ENCODE peak calls at places on chromosomes 16 and 17, in four cellular contexts. X is adrenal gland, Z is HepG2, A is sigmoid colon. M is an unnamed sample.

GRCh38 chr16:11909653-11910551 is 5.9 kb downstream of the GSPT1 start:
- DNase-seq in X (no peak), Z (no peak), A (no peak), M (no peak)

GRCh38 chr16:16938009-16938408 is 532.8 kb downstream of the XYLT1 start:
- DNase-seq in X (no peak), Z (no peak), A (no peak), M (no peak)

GRCh38 chr16:66204761-66205160 is 161.7 kb upstream of the CDH5 start:
- DNase-seq in X (no peak), Z (no peak), A (no peak), M (no peak)

GRCh38 chr16:57729182-57729484 is 6.4 kb upstream of the KATNB1 start:
- DNase-seq in X (no peak), Z (no peak), A (no peak), M (no peak)

GRCh38 chr17:57051886-57052342 is 33.1 kb upstream of the AKAP1 start:
- DNase-seq in X (no peak), Z (no peak), A (peak; percentile 68), M (no peak)

GRCh38 chr16:35598696-35599332 is 2139.4 kb downstream of the TP53TG3F start:
- DNase-seq in X (no peak), Z (no peak), A (no peak), M (no peak)

GRCh38 chr16:11403534-11403795 is 58.2 kb downstream of the RMI2 start:
- DNase-seq in X (no peak), Z (no peak), A (no peak), M (no peak)

GRCh38 chr16:2466667-2467300 is 4.3 kb upstream of the NTN3 start:
- DNase-seq in X (no peak), Z (no peak), A (peak; percentile 63), M (no peak)

GRCh38 chr16:50806099-50807062 is 64.5 kb downstream of the CYLD start:
- DNase-seq in X (peak; percentile 83), Z (peak; percentile 88), A (peak; percentile 90), M (peak; percentile 92)

GRCh38 chr16:87698676-87699179 is 67.1 kb downstream of the KLHDC4 start:
- DNase-seq in X (no peak), Z (no peak), A (no peak), M (no peak)
- TF ChIP-seq POLR2A in X (no peak), Z (no peak), A (no peak), M (no peak)

DNA sequence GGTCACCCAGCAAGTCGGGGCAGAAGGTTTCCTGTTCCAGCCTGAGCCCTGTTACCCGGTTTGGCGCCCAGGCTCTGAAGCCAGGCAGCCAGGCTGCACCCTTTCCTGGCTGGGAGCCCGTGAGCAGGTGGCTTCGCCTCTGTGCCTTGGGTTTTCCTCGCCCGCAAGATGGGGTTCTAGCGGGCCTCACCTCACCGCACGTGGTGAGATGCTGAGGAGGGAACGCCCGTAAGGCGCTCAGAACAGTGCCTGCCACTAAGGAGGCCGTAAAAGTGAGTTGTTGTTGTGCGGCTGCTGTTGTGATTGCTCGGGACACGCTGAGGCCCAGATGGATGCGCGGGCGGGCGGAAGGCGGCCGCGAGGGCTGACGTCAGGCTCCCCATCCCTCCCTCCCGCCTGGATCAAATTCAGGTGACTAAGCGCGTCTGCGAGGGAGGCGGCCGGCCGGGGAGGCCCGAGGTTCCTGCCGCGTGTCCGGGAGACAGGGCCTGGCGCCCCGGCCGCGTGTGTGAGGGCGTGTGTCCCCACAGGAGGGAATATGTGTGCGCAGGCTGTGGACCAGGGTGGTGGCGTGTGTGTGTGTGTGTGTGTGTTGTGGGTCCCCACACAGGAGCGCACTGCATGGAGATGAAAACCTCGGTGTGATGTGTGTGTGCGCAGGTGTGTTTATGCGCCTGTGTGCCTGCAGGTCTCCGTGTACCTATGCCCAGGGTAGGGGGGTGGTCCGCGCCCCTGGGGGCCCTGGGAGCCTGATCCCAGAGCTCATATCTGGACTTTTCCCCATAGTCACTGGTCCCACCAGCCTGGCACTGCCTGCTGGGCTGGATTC is 4.3 kb downstream of the CAMKK1 start:
- DNase-seq in X (peak; percentile 73), Z (no peak), A (peak; percentile 97), M (peak; percentile 87)
- TF ChIP-seq POLR2A in X (no peak), Z (no peak), A (peak; percentile 32), M (no peak)

GRCh38 chr16:27408012-27408601 is 6.1 kb downstream of the IL21R start:
- DNase-seq in X (no peak), Z (peak; percentile 89), A (no peak), M (no peak)
- TF ChIP-seq POLR2A in X (no peak), Z (no peak), A (no peak), M (no peak)

GRCh38 chr17:81484195-81484979 is 28.2 kb downstream of the ACTG1 start:
- DNase-seq in X (peak; percentile 86), Z (peak; percentile 76), A (peak; percentile 94), M (peak; percentile 92)
- TF ChIP-seq POLR2A in X (peak; percentile 34), Z (no peak), A (no peak), M (no peak)

GRCh38 chr16:80576343-80576912 is 35.6 kb downstream of the DYNLRB2 start:
- DNase-seq in X (no peak), Z (no peak), A (no peak), M (no peak)

GRCh38 chr16:80583466-80583865 is 42.7 kb downstream of the DYNLRB2 start:
- DNase-seq in X (peak; percentile 24), Z (no peak), A (no peak), M (no peak)

GRCh38 chr16:80585764-80586163 is 45.0 kb downstream of the DYNLRB2 start:
- DNase-seq in X (no peak), Z (no peak), A (no peak), M (no peak)

GRCh38 chr16:80577485-80578280 is 36.9 kb downstream of the DYNLRB2 start:
- DNase-seq in X (no peak), Z (peak; percentile 17), A (no peak), M (no peak)

DNA sequence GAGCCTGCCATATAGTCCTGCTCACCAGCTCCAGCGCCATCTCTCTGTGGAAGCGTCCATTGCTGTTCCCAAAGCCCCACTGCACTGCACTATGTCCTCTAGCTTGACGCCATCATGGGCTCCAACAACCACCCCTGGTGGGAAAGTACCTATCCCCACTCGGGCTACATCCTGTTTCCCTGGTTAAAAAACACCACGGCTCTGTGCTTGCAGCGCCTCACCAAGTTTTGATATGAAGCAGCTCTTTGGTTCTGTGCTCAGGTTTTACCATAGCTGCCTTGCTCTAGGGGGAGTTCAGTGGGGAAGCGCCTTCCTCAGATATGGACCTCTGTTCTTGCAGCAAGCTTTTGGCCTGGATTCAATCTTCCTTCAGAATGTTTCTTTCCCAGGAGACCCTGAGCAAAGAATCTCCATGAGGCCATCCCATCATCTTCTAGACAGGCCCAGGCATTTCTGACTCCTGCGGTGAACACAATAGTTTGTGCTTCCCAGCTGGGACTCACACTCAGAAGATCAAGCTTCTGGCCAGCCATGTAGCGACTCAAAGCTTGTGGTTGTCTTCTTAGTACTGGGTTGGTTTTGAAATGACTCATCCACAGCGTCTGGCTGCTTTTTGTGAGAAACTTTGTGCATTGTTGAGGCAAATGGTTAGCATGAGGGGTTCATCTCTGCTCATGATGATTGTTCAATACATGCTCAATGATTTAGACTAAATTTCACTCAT is 39.5 kb downstream of the DYNLRB2 start:
- DNase-seq in X (no peak), Z (no peak), A (no peak), M (no peak)
- TF ChIP-seq POLR2A in X (no peak), Z (no peak), A (no peak), M (no peak)

GRCh38 chr16:87951550-87952538 is 610 bp downstream of the BANP start:
- DNase-seq in X (no peak), Z (peak; percentile 48), A (no peak), M (no peak)
- TF ChIP-seq POLR2A in X (no peak), Z (peak; percentile 76), A (no peak), M (no peak)

GRCh38 chr17:29621751-29622194 is 939 bp downstream of the CORO6 start:
- DNase-seq in X (no peak), Z (no peak), A (peak; percentile 63), M (no peak)

GRCh38 chr17:29624586-29624985 is 1.9 kb upstream of the CORO6 start:
- DNase-seq in X (no peak), Z (no peak), A (peak; percentile 0), M (no peak)

GRCh38 chr17:29620779-29621500 is 1.8 kb downstream of the CORO6 start:
- DNase-seq in X (no peak), Z (no peak), A (peak; percentile 57), M (no peak)

GRCh38 chr17:29623283-29623647 is 553 bp upstream of the CORO6 start:
- DNase-seq in X (no peak), Z (no peak), A (no peak), M (no peak)

DNA sequence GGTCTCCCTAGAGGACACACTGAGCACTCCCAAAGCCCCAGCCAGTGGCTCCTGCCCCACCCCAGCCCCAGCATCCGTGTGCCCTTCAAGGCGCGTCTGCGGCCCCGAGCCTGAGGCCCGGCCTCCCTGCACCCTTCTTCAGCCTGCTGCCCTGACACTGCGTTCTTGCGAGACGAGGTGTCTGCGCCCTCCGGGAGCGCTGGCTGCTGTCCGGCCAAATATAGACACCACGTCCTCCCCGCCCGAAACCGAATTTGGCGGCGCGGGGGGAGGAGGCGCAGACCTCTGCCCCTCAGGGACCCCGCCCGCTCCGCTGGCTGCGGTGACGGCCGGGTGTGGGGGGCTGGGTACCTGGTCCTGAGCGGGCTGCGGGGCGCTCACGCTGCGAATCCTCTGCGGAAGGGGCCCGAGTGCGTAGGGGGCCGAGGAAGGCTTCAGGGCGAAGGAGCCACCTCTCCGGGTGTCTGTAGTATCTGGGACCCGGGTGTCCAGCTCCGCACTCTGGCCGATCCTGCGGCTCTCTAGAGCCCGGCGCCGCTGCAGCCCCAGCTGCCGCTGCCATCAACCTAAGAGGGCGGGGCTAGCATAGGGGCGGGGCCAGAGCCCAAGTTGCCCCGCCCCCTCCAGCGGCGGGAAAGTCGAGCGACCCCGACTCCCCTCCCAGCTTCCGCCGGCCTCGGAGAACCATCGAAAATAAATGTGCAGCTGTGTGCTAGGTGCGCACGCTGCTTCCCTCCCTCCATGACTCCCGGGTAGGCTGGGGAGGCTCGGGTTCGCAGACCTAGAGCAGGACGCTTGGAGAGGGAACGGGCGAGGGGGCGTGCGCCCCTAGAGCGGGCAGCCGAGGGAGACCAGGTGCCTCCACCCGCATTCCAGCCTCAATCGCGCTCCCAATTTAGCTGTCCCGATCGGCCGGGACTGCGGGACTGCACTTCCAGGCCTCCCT is at the start of gene CORO6:
- DNase-seq in X (peak; percentile 62), Z (no peak), A (peak; percentile 83), M (peak; percentile 63)
- TF ChIP-seq POLR2A in X (no peak), Z (no peak), A (peak; percentile 25), M (no peak)

M was measured in testis.